ENCODE peak calls at places on chromosomes 1 and 21, in ten cellular contexts. T, E, B, J, F, M, D, Q, L and X are unnamed samples.

GRCh38 chr1:244633140-244633539 is 19.8 kb upstream of the DESI2 start:
- DNase-seq in F (no peak), T (no peak), E (no peak), J (no peak), L (no peak), B (no peak), D (no peak), M (no peak), Q (no peak), X (no peak)

GRCh38 chr1:161864577-161864976 is 98.5 kb downstream of the ATF6 start:
- DNase-seq in J (no peak), D (no peak), E (no peak), Q (no peak), F (no peak), M (no peak), T (no peak), L (peak), B (no peak), X (peak)

GRCh38 chr21:45698493-45698947 is 55.0 kb downstream of the PCBP3 start:
- DNase-seq in E (peak), F (no peak), M (no peak), D (no peak), T (no peak), B (no peak), J (no peak), L (peak), Q (no peak), X (peak)

GRCh38 chr1:22808846-22809501 is 98.3 kb downstream of the EPHB2 start:
- DNase-seq in B (peak), T (no peak), L (no peak), F (peak), J (no peak), Q (peak), M (no peak), E (peak), D (no peak), X (peak)

GRCh38 chr1:44677201-44677520 is 2.6 kb downstream of the ARMH1 start:
- DNase-seq in L (no peak), B (no peak), F (no peak), E (no peak), Q (peak), J (no peak), M (no peak), D (no peak), T (no peak), X (peak)

GRCh38 chr1:15201849-15202551 is 45.0 kb upstream of the FHAD1 start:
- DNase-seq in B (no peak), L (no peak), F (no peak), D (no peak), Q (no peak), J (no peak), E (no peak), M (no peak), T (no peak), X (no peak)

GRCh38 chr21:31107151-31107785 is 69.0 kb upstream of the KRTAP19-8 start:
- DNase-seq in F (no peak), Q (no peak), B (no peak), L (no peak), D (no peak), E (no peak), J (no peak), T (no peak), M (no peak), X (no peak)

GRCh38 chr1:92858564-92859399 is 26.9 kb downstream of the RPL5 start:
- DNase-seq in B (peak), L (peak), D (peak), T (peak), F (peak), Q (peak), J (no peak), E (peak), M (no peak), X (peak)

GRCh38 chr1:3456449-3456963 is 2.0 kb downstream of the ARHGEF16 start:
- DNase-seq in E (no peak), B (no peak), D (no peak), J (no peak), L (no peak), Q (no peak), M (no peak), T (no peak), F (no peak), X (no peak)

GRCh38 chr1:2373551-2374259 is 17.6 kb downstream of the MORN1 start:
- DNase-seq in D (no peak), T (no peak), B (no peak), E (no peak), J (no peak), F (no peak), M (peak), L (no peak), Q (no peak), X (no peak)

GRCh38 chr1:54982739-54983138 is 2.3 kb downstream of the TMEM61 start:
- DNase-seq in E (no peak), F (no peak), D (no peak), Q (peak), L (no peak), J (no peak), B (no peak), M (no peak), T (no peak), X (no peak)

GRCh38 chr1:21623411-21623961 is 45.7 kb downstream of the RAP1GAP start:
- DNase-seq in B (no peak), E (no peak), D (no peak), Q (peak), F (no peak), M (no peak), T (no peak), L (no peak), J (no peak), X (no peak)

GRCh38 chr1:168112673-168113305 is 23.9 kb downstream of the GPR161 start:
- DNase-seq in Q (peak), D (no peak), L (no peak), M (no peak), F (no peak), E (peak), B (peak), T (no peak), J (peak), X (peak)

GRCh38 chr1:215830221-215830620 is 263.1 kb downstream of the KCTD3 start:
- DNase-seq in E (no peak), T (no peak), D (no peak), M (no peak), J (no peak), B (no peak), L (no peak), F (no peak), Q (no peak), X (no peak)

GRCh38 chr1:242871631-242872030 is 347.1 kb upstream of the PLD5 start:
- DNase-seq in M (no peak), E (no peak), Q (no peak), F (no peak), T (no peak), J (no peak), L (no peak), D (no peak), B (no peak), X (no peak)

GRCh38 chr1:153550398-153550758 is 1.3 kb upstream of the S100A3 start:
- DNase-seq in T (no peak), F (no peak), M (no peak), D (no peak), B (no peak), J (no peak), Q (no peak), L (no peak), E (no peak), X (no peak)

GRCh38 chr1:188668083-188668482 is 1809.6 kb downstream of the BRINP3 start:
- DNase-seq in Q (no peak), T (no peak), E (no peak), L (no peak), F (no peak), J (no peak), D (no peak), B (no peak), M (no peak), X (no peak)

GRCh38 chr1:234216116-234216703 is 157.0 kb upstream of the COA6 start:
- DNase-seq in F (no peak), Q (no peak), J (no peak), E (no peak), L (no peak), M (no peak), T (no peak), B (no peak), D (no peak), X (peak)

GRCh38 chr1:41338820-41339219 is 22.4 kb upstream of the FOXO6 start:
- DNase-seq in F (no peak), D (no peak), M (no peak), Q (no peak), J (no peak), B (no peak), T (no peak), L (no peak), E (no peak), X (no peak)

GRCh38 chr21:46355161-46356004 is 31.4 kb downstream of the PCNT start:
- DNase-seq in L (no peak), M (no peak), F (no peak), J (no peak), T (no peak), B (no peak), E (no peak), Q (no peak), D (no peak), X (no peak)

GRCh38 chr1:222769181-222769580 is 32.2 kb downstream of the FAM177B start:
- DNase-seq in B (no peak), D (no peak), M (no peak), F (no peak), T (no peak), L (no peak), E (no peak), J (no peak), Q (no peak), X (no peak)

GRCh38 chr1:170360601-170361000 is 171.4 kb upstream of the GORAB start:
- DNase-seq in E (no peak), D (no peak), T (no peak), B (no peak), M (no peak), J (no peak), F (no peak), L (no peak), Q (no peak), X (no peak)

GRCh38 chr1:189859385-189859977 is 618.2 kb downstream of the BRINP3 start:
- DNase-seq in F (no peak), Q (peak), L (no peak), E (no peak), T (no peak), J (peak), D (peak), M (no peak), B (no peak), X (no peak)

GRCh38 chr1:152461544-152461943 is 47.5 kb upstream of the CRNN start:
- DNase-seq in Q (peak), D (peak), T (peak), B (peak), E (no peak), M (no peak), L (peak), J (peak), F (no peak), X (peak)

GRCh38 chr1:246142320-246142893 is 364.7 kb downstream of the SMYD3 start:
- DNase-seq in J (no peak), B (no peak), D (no peak), E (peak), Q (no peak), T (no peak), F (no peak), M (no peak), L (no peak), X (peak)

GRCh38 chr1:32266926-32267645 is 16.0 kb downstream of the LCK start:
- DNase-seq in J (no peak), E (peak), T (no peak), B (no peak), L (no peak), D (no peak), M (no peak), F (no peak), Q (no peak), X (no peak)

GRCh38 chr1:30735124-30735523 is 11.7 kb upstream of the MATN1 start:
- DNase-seq in B (no peak), J (no peak), Q (peak), F (no peak), T (no peak), M (no peak), L (no peak), D (no peak), E (no peak), X (no peak)

GRCh38 chr1:40841602-40842001 is 20.6 kb downstream of the CITED4 start:
- DNase-seq in E (no peak), L (no peak), D (no peak), F (no peak), T (no peak), B (no peak), J (no peak), Q (no peak), M (no peak), X (no peak)

GRCh38 chr1:36602189-36602588 is 119.5 kb upstream of the CSF3R start:
- DNase-seq in J (no peak), F (no peak), Q (no peak), E (no peak), D (no peak), M (no peak), T (no peak), B (no peak), L (no peak), X (no peak)

GRCh38 chr1:197451424-197451823 is 183.4 kb downstream of the CRB1 start:
- DNase-seq in T (no peak), D (no peak), L (no peak), M (no peak), F (no peak), J (no peak), Q (no peak), B (no peak), E (no peak), X (no peak)

GRCh38 chr1:199302554-199302953 is 663.7 kb downstream of the PTPRC start:
- DNase-seq in L (no peak), Q (no peak), M (no peak), D (no peak), T (no peak), B (no peak), E (no peak), F (no peak), J (no peak), X (no peak)

GRCh38 chr21:30072496-30072895 is 94.1 kb downstream of the CLDN17 start:
- DNase-seq in J (no peak), T (no peak), F (no peak), B (peak), L (no peak), E (no peak), M (no peak), D (no peak), Q (no peak), X (no peak)